ENCODE peak calls at places on chromosomes 13 and 19, in four cellular contexts. U is GM12878, N is HCT116, Y is HepG2. X is an unnamed sample. For H3K79me2, the result is how much of the 10 kb centered on the place peaks cover.

GRCh38 chr19:49565261-49565660 is 15.1 kb downstream of the NOSIP start:
- DNase-seq in N (no peak), Y (no peak), U (no peak), X (no peak)

GRCh38 chr19:5586300-5587070 is 18.7 kb upstream of the TINCR start:
- DNase-seq in U (no peak), Y (no peak), N (no peak), X (no peak)

GRCh38 chr13:27082325-27082724 is 89.3 kb downstream of the USP12 start:
- DNase-seq in N (no peak), Y (no peak), U (no peak), X (no peak)

GRCh38 chr19:11422163-11423068 is 3.3 kb upstream of the RGL3 start:
- DNase-seq in U (peak), Y (no peak), N (no peak), X (peak)

GRCh38 chr19:45556835-45557234 is 27.8 kb downstream of the OPA3 start:
- DNase-seq in Y (no peak), N (no peak), U (no peak), X (no peak)

GRCh38 chr13:94335786-94336357 is 143.6 kb downstream of the DCT start:
- DNase-seq in U (no peak), N (no peak), Y (no peak), X (peak)

GRCh38 chr19:18481505-18482222 is 40.2 kb downstream of the ELL start:
- DNase-seq in N (no peak), Y (no peak), U (no peak), X (no peak)

GRCh38 chr13:18949489-18949761 is 232.2 kb downstream of the TUBA3C start:
- DNase-seq in N (no peak), U (no peak), Y (no peak), X (no peak)

GRCh38 chr13:32272021-32272695 is 43.0 kb downstream of the ZAR1L start:
- DNase-seq in Y (no peak), N (no peak), U (no peak), X (peak)

GRCh38 chr13:26075498-26075897 is 23.7 kb upstream of the SHISA2 start:
- DNase-seq in N (no peak), U (no peak), Y (no peak), X (no peak)

DNA sequence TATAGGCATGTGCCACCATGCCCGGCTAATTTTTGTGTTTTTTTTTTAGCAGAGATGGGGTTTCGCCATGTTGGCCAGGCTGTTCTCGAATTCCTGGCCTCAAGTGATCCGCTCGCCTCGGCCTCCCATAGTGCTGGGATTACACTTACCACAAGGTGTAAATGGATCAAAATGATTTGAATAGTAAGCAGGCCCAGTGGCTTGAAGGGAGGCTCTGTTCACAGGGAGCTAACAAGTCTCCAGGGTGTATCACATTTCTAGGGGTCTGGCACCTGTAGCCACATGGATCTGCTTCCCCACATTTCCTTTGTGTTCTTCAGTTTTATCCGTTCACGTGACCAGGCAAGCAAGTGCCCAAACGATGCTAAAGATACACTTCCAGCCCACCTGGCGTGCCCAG is 13.5 kb upstream of the CNFN start:
- DNase-seq in U (no peak), Y (no peak), N (no peak), X (no peak)
- TF ChIP-seq POLR2A in U (no peak), Y (no peak), N (no peak), X (no peak)

DNA sequence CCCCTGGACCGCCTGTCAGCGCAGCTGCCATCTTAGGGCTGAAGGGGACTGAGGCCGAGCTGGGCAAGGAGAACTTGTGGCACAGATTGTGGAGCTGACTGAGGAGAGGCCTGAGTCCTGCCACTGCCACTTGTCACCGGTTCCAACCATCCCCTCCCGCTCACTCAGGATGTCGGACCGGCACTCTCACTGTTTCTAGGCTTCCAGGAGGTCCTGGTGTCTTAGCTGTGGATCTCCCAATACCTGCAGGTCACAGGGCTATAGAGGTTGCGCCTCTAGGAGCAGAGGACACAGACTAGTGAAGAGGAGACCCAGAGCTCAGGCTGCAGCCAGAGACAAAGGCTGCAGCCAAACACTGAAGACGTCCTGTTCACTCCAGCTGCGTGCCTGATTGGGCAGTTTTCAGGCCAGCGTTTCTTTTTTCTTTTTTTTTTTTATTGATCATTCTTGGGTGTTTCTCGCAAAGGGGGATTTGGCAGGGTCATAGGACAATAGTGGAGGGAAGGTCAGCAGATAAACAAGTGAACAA is 15.3 kb upstream of the ZNF486 start:
- DNase-seq in Y (no peak), N (no peak), U (no peak), X (no peak)
- H3K79me2 ChIP-seq in Y (under half), N (under half), U (under half), X (under half)

GRCh38 chr19:1490311-1491113 is at the start of gene PCSK4:
- DNase-seq in Y (peak), N (peak), U (peak), X (peak)
- TF ChIP-seq POLR2A in Y (no peak), N (peak), U (no peak), X (peak)

DNA sequence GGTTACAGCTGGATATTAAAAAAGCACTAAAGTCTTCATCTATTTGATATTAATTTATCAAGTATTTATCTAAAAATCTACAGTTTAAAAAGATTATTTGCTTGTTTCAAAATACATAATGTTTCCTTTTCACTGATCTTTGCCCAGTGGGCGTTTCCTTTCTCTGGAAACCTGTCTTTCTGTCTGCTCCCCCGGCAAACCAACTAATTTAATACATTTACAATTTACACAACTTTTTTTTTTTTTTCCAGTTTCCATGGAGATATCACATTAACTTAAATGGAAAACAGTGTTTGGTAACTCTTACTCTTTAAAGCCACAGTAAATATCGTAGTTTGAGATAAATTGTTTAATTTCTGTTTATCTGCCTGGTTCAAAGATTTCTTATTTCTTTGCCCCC is 5.3 kb downstream of the GPC6 start:
- DNase-seq in N (no peak), Y (peak), U (no peak), X (no peak)
- H3K79me2 ChIP-seq in N (under half), Y (half or more), U (under half), X (under half)

GRCh38 chr19:42081584-42082258 is 5.8 kb downstream of the ZNF574 start:
- DNase-seq in N (no peak), U (no peak), Y (peak), X (peak)
- TF ChIP-seq POLR2A in N (no peak), U (peak), Y (peak), X (peak)